ENCODE peak calls at places on chromosomes 3 and 15, in nine cellular contexts. N, J, M, Z, L, V, U, Y and A are unnamed samples.

GRCh38 chr15:31393441-31394091 is 66.9 kb downstream of the KLF13 start:
- DNase-seq in N (no peak), J (no peak), M (no peak), Z (peak; percentile 39), L (no peak), V (no peak), U (no peak), Y (no peak), A (no peak)

GRCh38 chr3:111601810-111602209 is 6.7 kb upstream of the ZBED2 start:
- DNase-seq in N (no peak), J (no peak), M (peak; percentile 73), Z (no peak), L (no peak), V (no peak), U (no peak), Y (no peak), A (no peak)

GRCh38 chr3:23968467-23969184 is 23.5 kb downstream of the NR1D2 start:
- DNase-seq in N (no peak), J (no peak), M (peak; percentile 73), Z (no peak), L (no peak), V (no peak), U (no peak), Y (peak; percentile 55), A (peak; percentile 37)

GRCh38 chr3:54079729-54080128 is 42.6 kb upstream of the CACNA2D3 start:
- DNase-seq in N (no peak), J (no peak), M (no peak), Z (peak; percentile 44), L (no peak), V (no peak), U (no peak), Y (no peak), A (no peak)

GRCh38 chr3:69051796-69052566 is at the start of gene TMF1:
- DNase-seq in N (peak; percentile 96), J (peak; percentile 98), M (peak; percentile 93), Z (peak; percentile 100), L (peak; percentile 97), V (peak; percentile 97), U (peak; percentile 99), Y (peak; percentile 99), A (peak; percentile 96)

GRCh38 chr3:63886843-63887242 is 23.2 kb downstream of the ATXN7 start:
- DNase-seq in N (no peak), J (no peak), M (no peak), Z (no peak), L (no peak), V (no peak), U (no peak), Y (no peak), A (no peak)

GRCh38 chr15:43465105-43465504 is 27.9 kb downstream of the TP53BP1 start:
- DNase-seq in N (no peak), J (peak; percentile 83), M (peak; percentile 10), Z (no peak), L (no peak), V (no peak), U (peak; percentile 52), Y (no peak), A (peak; percentile 8)

GRCh38 chr15:92650256-92650655 is 5.3 kb downstream of the FAM174B start:
- DNase-seq in N (no peak), J (peak; percentile 59), M (no peak), Z (no peak), L (no peak), V (no peak), U (peak; percentile 15), Y (no peak), A (no peak)

GRCh38 chr3:171813897-171814460 is 3.7 kb upstream of the PLD1 start:
- DNase-seq in N (no peak), J (peak; percentile 85), M (no peak), Z (no peak), L (no peak), V (no peak), U (peak; percentile 32), Y (no peak), A (no peak)

GRCh38 chr15:89469331-89470107 is 26.9 kb downstream of the RHCG start:
- DNase-seq in N (no peak), J (no peak), M (no peak), Z (peak; percentile 78), L (no peak), V (no peak), U (no peak), Y (no peak), A (no peak)

GRCh38 chr3:196941846-196942225 is 492 bp downstream of the NCBP2 start:
- DNase-seq in N (peak; percentile 34), J (peak; percentile 39), M (peak; percentile 39), Z (peak; percentile 68), L (no peak), V (no peak), U (peak; percentile 34), Y (no peak), A (no peak)

GRCh38 chr3:143207338-143207961 is 87.9 kb downstream of the CHST2 start:
- DNase-seq in N (no peak), J (peak; percentile 88), M (peak; percentile 44), Z (no peak), L (no peak), V (no peak), U (peak; percentile 33), Y (no peak), A (no peak)

GRCh38 chr3:22175899-22176298 is 424.9 kb upstream of the ZNF385D start:
- DNase-seq in N (no peak), J (no peak), M (peak; percentile 44), Z (no peak), L (no peak), V (no peak), U (no peak), Y (no peak), A (no peak)

GRCh38 chr15:58444056-58444455 is 12.3 kb downstream of the LIPC start:
- DNase-seq in N (no peak), J (no peak), M (no peak), Z (no peak), L (no peak), V (no peak), U (no peak), Y (no peak), A (no peak)

GRCh38 chr3:123733805-123734526 is 149.1 kb upstream of the HACD2 start:
- DNase-seq in N (no peak), J (peak; percentile 97), M (peak; percentile 95), Z (no peak), L (peak; percentile 72), V (no peak), U (peak; percentile 84), Y (no peak), A (peak; percentile 48)
- H3K27ac ChIP-seq in N (no peak overlapping the region), J (peak overlapping the region; percentile 95), M (peak overlapping the region; percentile 92), Z (no peak overlapping the region), L (peak overlapping the region; percentile 71), V (no peak overlapping the region), U (peak overlapping the region; percentile 82), Y (no peak overlapping the region), A (peak overlapping the region; percentile 64)

DNA sequence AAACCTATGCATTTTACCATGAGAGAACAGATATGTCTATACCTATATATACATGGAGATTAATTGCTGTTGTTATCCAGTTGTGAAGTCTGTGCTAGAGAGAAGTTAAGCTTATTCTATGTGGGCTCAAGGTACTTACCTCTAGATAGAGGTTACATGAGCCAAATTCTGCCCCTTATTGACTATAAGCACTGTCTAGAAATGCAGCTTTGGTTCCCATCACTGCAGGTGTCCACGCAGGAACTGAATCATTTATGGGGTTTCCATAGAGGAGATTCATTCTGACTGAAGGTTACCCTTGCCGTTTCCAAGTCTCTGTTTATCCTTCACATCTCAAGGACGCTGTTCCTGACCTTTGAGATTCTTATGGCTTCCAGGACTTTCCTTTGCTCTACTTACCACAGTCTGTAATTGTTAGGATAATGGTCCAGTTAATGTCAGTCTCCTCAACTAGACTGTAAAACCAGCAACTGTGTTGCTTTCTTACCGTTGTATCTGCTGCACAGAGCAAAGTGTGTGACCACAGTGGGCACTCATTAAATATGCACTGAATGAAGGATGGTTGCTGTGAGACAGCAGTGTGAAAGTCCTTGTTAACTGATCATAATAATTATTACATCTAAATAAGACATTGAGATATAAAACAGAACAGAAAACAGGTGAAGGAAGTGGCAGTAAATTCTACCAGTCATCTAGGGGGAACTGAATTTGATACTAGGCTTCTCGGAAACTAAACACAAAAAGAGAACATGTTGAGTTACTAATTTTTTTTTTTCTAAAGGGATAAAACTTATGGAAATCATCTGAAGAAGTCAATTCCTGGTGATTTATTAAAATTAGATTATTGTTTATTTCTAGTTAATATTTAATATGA is 44.0 kb upstream of the BCL6 start:
- DNase-seq in N (no peak), J (no peak), M (no peak), Z (no peak), L (no peak), V (no peak), U (no peak), Y (no peak), A (no peak)
- H3K27ac ChIP-seq in N (no peak overlapping the region), J (no peak overlapping the region), M (no peak overlapping the region), Z (no peak overlapping the region), L (no peak overlapping the region), V (no peak overlapping the region), U (no peak overlapping the region), Y (no peak overlapping the region), A (no peak overlapping the region)

DNA sequence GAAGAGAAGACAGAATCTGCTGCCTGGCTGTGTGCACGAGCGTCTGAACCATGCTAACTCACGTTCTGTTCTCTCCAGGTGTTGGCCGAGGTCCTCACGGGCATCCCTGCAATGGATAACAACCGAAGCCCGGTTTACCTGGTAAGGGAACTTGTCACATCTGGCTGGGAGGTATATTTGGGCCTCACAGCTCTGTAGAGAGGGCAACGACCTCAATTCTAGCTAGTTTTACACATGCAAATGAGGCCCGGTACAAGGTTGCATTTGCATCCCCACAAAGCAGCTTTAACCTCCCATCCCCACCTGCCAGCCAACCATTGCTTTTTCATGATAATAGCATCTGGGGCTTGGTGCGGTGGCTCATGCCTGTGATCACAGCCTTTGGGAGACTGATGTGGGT is 22.0 kb upstream of the TATDN2 start:
- DNase-seq in N (no peak), J (no peak), M (no peak), Z (peak; percentile 97), L (no peak), V (no peak), U (no peak), Y (no peak), A (no peak)
- H3K27ac ChIP-seq in N (no peak overlapping the region), J (no peak overlapping the region), M (no peak overlapping the region), Z (peak overlapping the region; percentile 87), L (no peak overlapping the region), V (no peak overlapping the region), U (no peak overlapping the region), Y (no peak overlapping the region), A (no peak overlapping the region)

GRCh38 chr3:66355394-66355793 is 134.6 kb downstream of the SLC25A26 start:
- DNase-seq in N (no peak), J (no peak), M (no peak), Z (no peak), L (no peak), V (no peak), U (no peak), Y (no peak), A (no peak)

GRCh38 chr3:66353530-66353929 is 132.7 kb downstream of the SLC25A26 start:
- DNase-seq in N (no peak), J (peak; percentile 87), M (no peak), Z (no peak), L (no peak), V (no peak), U (peak; percentile 90), Y (no peak), A (no peak)

GRCh38 chr3:66353039-66353438 is 132.2 kb downstream of the SLC25A26 start:
- DNase-seq in N (no peak), J (no peak), M (no peak), Z (no peak), L (no peak), V (no peak), U (no peak), Y (no peak), A (no peak)

GRCh38 chr3:66354561-66354960 is 133.8 kb downstream of the SLC25A26 start:
- DNase-seq in N (no peak), J (no peak), M (no peak), Z (no peak), L (no peak), V (no peak), U (peak; percentile 57), Y (no peak), A (no peak)

GRCh38 chr3:66354001-66354400 is 133.2 kb downstream of the SLC25A26 start:
- DNase-seq in N (no peak), J (no peak), M (no peak), Z (no peak), L (no peak), V (no peak), U (no peak), Y (no peak), A (no peak)
- H3K27ac ChIP-seq in N (no peak overlapping the region), J (peak overlapping the region; percentile 56), M (no peak overlapping the region), Z (no peak overlapping the region), L (no peak overlapping the region), V (no peak overlapping the region), U (peak overlapping the region; percentile 70), Y (no peak overlapping the region), A (no peak overlapping the region)